ENCODE peak calls at places on chromosomes 6 and 20, in nine cellular contexts. One of them, this sample, is unnamed.

GRCh38 chr20:24158271-24158670 is 169.7 kb upstream of the GGTLC1 start:
- DNase-seq in hippocampal formation: no peak
- DNase-seq in cardiac muscle cell: no peak
- DNase-seq in DMS153: no peak
- DNase-seq in AG04449: no peak
- DNase-seq in activated CD4-positive, alpha-beta T cell treated with anti-CD3 and anti-CD28 coated beads, Interleukin-2, amount 50 U/mL, for 1 hour: no peak
- DNase-seq in stimulated activated CD8-positive, alpha-beta memory T cell treated with anti-CD3 and anti-CD28 coated beads, Interleukin-2, amount 100 ng/mL, for 1 hour: no peak
- DNase-seq in AG04450: no peak
- DNase-seq in B cell: no peak
- DNase-seq in this sample: no peak

GRCh38 chr6:108541843-108542795 is 18.6 kb upstream of the FOXO3 start:
- DNase-seq in hippocampal formation: peak
- DNase-seq in cardiac muscle cell: peak
- DNase-seq in DMS153: peak
- DNase-seq in AG04449: no peak
- DNase-seq in activated CD4-positive, alpha-beta T cell treated with anti-CD3 and anti-CD28 coated beads, Interleukin-2, amount 50 U/mL, for 1 hour: peak
- DNase-seq in stimulated activated CD8-positive, alpha-beta memory T cell treated with anti-CD3 and anti-CD28 coated beads, Interleukin-2, amount 100 ng/mL, for 1 hour: peak
- DNase-seq in AG04450: peak
- DNase-seq in B cell: peak
- DNase-seq in this sample: peak

GRCh38 chr6:76264466-76264865 is 192.0 kb upstream of the IMPG1 start:
- DNase-seq in hippocampal formation: no peak
- DNase-seq in cardiac muscle cell: peak
- DNase-seq in DMS153: no peak
- DNase-seq in AG04449: no peak
- DNase-seq in activated CD4-positive, alpha-beta T cell treated with anti-CD3 and anti-CD28 coated beads, Interleukin-2, amount 50 U/mL, for 1 hour: no peak
- DNase-seq in stimulated activated CD8-positive, alpha-beta memory T cell treated with anti-CD3 and anti-CD28 coated beads, Interleukin-2, amount 100 ng/mL, for 1 hour: no peak
- DNase-seq in AG04450: no peak
- DNase-seq in B cell: no peak
- DNase-seq in this sample: no peak

GRCh38 chr6:40755046-40755681 is 168.0 kb upstream of the LRFN2 start:
- DNase-seq in hippocampal formation: no peak
- DNase-seq in cardiac muscle cell: peak
- DNase-seq in DMS153: no peak
- DNase-seq in AG04449: no peak
- DNase-seq in activated CD4-positive, alpha-beta T cell treated with anti-CD3 and anti-CD28 coated beads, Interleukin-2, amount 50 U/mL, for 1 hour: no peak
- DNase-seq in stimulated activated CD8-positive, alpha-beta memory T cell treated with anti-CD3 and anti-CD28 coated beads, Interleukin-2, amount 100 ng/mL, for 1 hour: no peak
- DNase-seq in AG04450: peak
- DNase-seq in B cell: no peak
- DNase-seq in this sample: no peak

GRCh38 chr6:75418233-75418632 is 75.4 kb downstream of the FILIP1 start:
- DNase-seq in hippocampal formation: no peak
- DNase-seq in cardiac muscle cell: peak
- DNase-seq in DMS153: peak
- DNase-seq in AG04449: no peak
- DNase-seq in activated CD4-positive, alpha-beta T cell treated with anti-CD3 and anti-CD28 coated beads, Interleukin-2, amount 50 U/mL, for 1 hour: no peak
- DNase-seq in stimulated activated CD8-positive, alpha-beta memory T cell treated with anti-CD3 and anti-CD28 coated beads, Interleukin-2, amount 100 ng/mL, for 1 hour: no peak
- DNase-seq in AG04450: no peak
- DNase-seq in B cell: no peak
- DNase-seq in this sample: no peak

GRCh38 chr6:18823782-18824386 is 436.7 kb downstream of the RNF144B start:
- DNase-seq in hippocampal formation: no peak
- DNase-seq in cardiac muscle cell: peak
- DNase-seq in DMS153: no peak
- DNase-seq in AG04449: no peak
- DNase-seq in activated CD4-positive, alpha-beta T cell treated with anti-CD3 and anti-CD28 coated beads, Interleukin-2, amount 50 U/mL, for 1 hour: peak
- DNase-seq in stimulated activated CD8-positive, alpha-beta memory T cell treated with anti-CD3 and anti-CD28 coated beads, Interleukin-2, amount 100 ng/mL, for 1 hour: no peak
- DNase-seq in AG04450: no peak
- DNase-seq in B cell: peak
- DNase-seq in this sample: peak

GRCh38 chr6:38755874-38756273 is 40.8 kb downstream of the DNAH8 start:
- DNase-seq in hippocampal formation: no peak
- DNase-seq in cardiac muscle cell: no peak
- DNase-seq in DMS153: no peak
- DNase-seq in AG04449: no peak
- DNase-seq in activated CD4-positive, alpha-beta T cell treated with anti-CD3 and anti-CD28 coated beads, Interleukin-2, amount 50 U/mL, for 1 hour: no peak
- DNase-seq in stimulated activated CD8-positive, alpha-beta memory T cell treated with anti-CD3 and anti-CD28 coated beads, Interleukin-2, amount 100 ng/mL, for 1 hour: no peak
- DNase-seq in AG04450: no peak
- DNase-seq in B cell: no peak
- DNase-seq in this sample: no peak

GRCh38 chr6:111552241-111552744 is 53.4 kb downstream of the TRAF3IP2 start:
- DNase-seq in hippocampal formation: peak
- DNase-seq in cardiac muscle cell: peak
- DNase-seq in DMS153: no peak
- DNase-seq in AG04449: peak
- DNase-seq in activated CD4-positive, alpha-beta T cell treated with anti-CD3 and anti-CD28 coated beads, Interleukin-2, amount 50 U/mL, for 1 hour: no peak
- DNase-seq in stimulated activated CD8-positive, alpha-beta memory T cell treated with anti-CD3 and anti-CD28 coated beads, Interleukin-2, amount 100 ng/mL, for 1 hour: no peak
- DNase-seq in AG04450: peak
- DNase-seq in B cell: no peak
- DNase-seq in this sample: peak

GRCh38 chr6:56292505-56293181 is 45.3 kb upstream of the COL21A1 start:
- DNase-seq in hippocampal formation: no peak
- DNase-seq in cardiac muscle cell: peak
- DNase-seq in DMS153: peak
- DNase-seq in AG04449: peak
- DNase-seq in activated CD4-positive, alpha-beta T cell treated with anti-CD3 and anti-CD28 coated beads, Interleukin-2, amount 50 U/mL, for 1 hour: no peak
- DNase-seq in stimulated activated CD8-positive, alpha-beta memory T cell treated with anti-CD3 and anti-CD28 coated beads, Interleukin-2, amount 100 ng/mL, for 1 hour: no peak
- DNase-seq in AG04450: peak
- DNase-seq in B cell: no peak
- DNase-seq in this sample: peak

GRCh38 chr6:123085403-123085802 is 89.4 kb downstream of the CLVS2 start:
- DNase-seq in hippocampal formation: no peak
- DNase-seq in cardiac muscle cell: no peak
- DNase-seq in DMS153: no peak
- DNase-seq in AG04449: no peak
- DNase-seq in activated CD4-positive, alpha-beta T cell treated with anti-CD3 and anti-CD28 coated beads, Interleukin-2, amount 50 U/mL, for 1 hour: no peak
- DNase-seq in stimulated activated CD8-positive, alpha-beta memory T cell treated with anti-CD3 and anti-CD28 coated beads, Interleukin-2, amount 100 ng/mL, for 1 hour: no peak
- DNase-seq in AG04450: no peak
- DNase-seq in B cell: no peak
- DNase-seq in this sample: no peak

GRCh38 chr6:34771727-34772126 is 14.4 kb downstream of the SNRPC start:
- DNase-seq in hippocampal formation: no peak
- DNase-seq in cardiac muscle cell: peak
- DNase-seq in DMS153: no peak
- DNase-seq in AG04449: peak
- DNase-seq in activated CD4-positive, alpha-beta T cell treated with anti-CD3 and anti-CD28 coated beads, Interleukin-2, amount 50 U/mL, for 1 hour: no peak
- DNase-seq in stimulated activated CD8-positive, alpha-beta memory T cell treated with anti-CD3 and anti-CD28 coated beads, Interleukin-2, amount 100 ng/mL, for 1 hour: no peak
- DNase-seq in AG04450: peak
- DNase-seq in B cell: no peak
- DNase-seq in this sample: no peak

GRCh38 chr6:150641398-150642139 is 41.9 kb downstream of the PLEKHG1 start:
- DNase-seq in hippocampal formation: no peak
- DNase-seq in cardiac muscle cell: no peak
- DNase-seq in DMS153: no peak
- DNase-seq in AG04449: no peak
- DNase-seq in activated CD4-positive, alpha-beta T cell treated with anti-CD3 and anti-CD28 coated beads, Interleukin-2, amount 50 U/mL, for 1 hour: no peak
- DNase-seq in stimulated activated CD8-positive, alpha-beta memory T cell treated with anti-CD3 and anti-CD28 coated beads, Interleukin-2, amount 100 ng/mL, for 1 hour: no peak
- DNase-seq in AG04450: no peak
- DNase-seq in B cell: peak
- DNase-seq in this sample: no peak

GRCh38 chr6:55277628-55278003 is 49.7 kb upstream of the GFRAL start:
- DNase-seq in hippocampal formation: no peak
- DNase-seq in cardiac muscle cell: peak
- DNase-seq in DMS153: no peak
- DNase-seq in AG04449: no peak
- DNase-seq in activated CD4-positive, alpha-beta T cell treated with anti-CD3 and anti-CD28 coated beads, Interleukin-2, amount 50 U/mL, for 1 hour: no peak
- DNase-seq in stimulated activated CD8-positive, alpha-beta memory T cell treated with anti-CD3 and anti-CD28 coated beads, Interleukin-2, amount 100 ng/mL, for 1 hour: no peak
- DNase-seq in AG04450: no peak
- DNase-seq in B cell: no peak
- DNase-seq in this sample: no peak

GRCh38 chr6:27263886-27264285 is 16.4 kb downstream of the PRSS16 start:
- DNase-seq in hippocampal formation: no peak
- DNase-seq in cardiac muscle cell: no peak
- DNase-seq in DMS153: no peak
- DNase-seq in AG04449: no peak
- DNase-seq in activated CD4-positive, alpha-beta T cell treated with anti-CD3 and anti-CD28 coated beads, Interleukin-2, amount 50 U/mL, for 1 hour: no peak
- DNase-seq in stimulated activated CD8-positive, alpha-beta memory T cell treated with anti-CD3 and anti-CD28 coated beads, Interleukin-2, amount 100 ng/mL, for 1 hour: no peak
- DNase-seq in AG04450: no peak
- DNase-seq in B cell: no peak
- DNase-seq in this sample: no peak

GRCh38 chr20:41367393-41367695 is 726 bp upstream of the EMILIN3 start:
- DNase-seq in hippocampal formation: no peak
- DNase-seq in cardiac muscle cell: no peak
- DNase-seq in DMS153: no peak
- DNase-seq in AG04449: no peak
- DNase-seq in activated CD4-positive, alpha-beta T cell treated with anti-CD3 and anti-CD28 coated beads, Interleukin-2, amount 50 U/mL, for 1 hour: no peak
- DNase-seq in stimulated activated CD8-positive, alpha-beta memory T cell treated with anti-CD3 and anti-CD28 coated beads, Interleukin-2, amount 100 ng/mL, for 1 hour: no peak
- DNase-seq in AG04450: no peak
- DNase-seq in B cell: no peak
- DNase-seq in this sample: no peak

GRCh38 chr20:44901972-44902371 is 7.9 kb upstream of the PABPC1L start:
- DNase-seq in hippocampal formation: peak
- DNase-seq in cardiac muscle cell: no peak
- DNase-seq in DMS153: no peak
- DNase-seq in AG04449: no peak
- DNase-seq in activated CD4-positive, alpha-beta T cell treated with anti-CD3 and anti-CD28 coated beads, Interleukin-2, amount 50 U/mL, for 1 hour: no peak
- DNase-seq in stimulated activated CD8-positive, alpha-beta memory T cell treated with anti-CD3 and anti-CD28 coated beads, Interleukin-2, amount 100 ng/mL, for 1 hour: no peak
- DNase-seq in AG04450: no peak
- DNase-seq in B cell: no peak
- DNase-seq in this sample: no peak

GRCh38 chr6:169957351-169957963 is 206.0 kb downstream of the ERMARD start:
- DNase-seq in hippocampal formation: no peak
- DNase-seq in cardiac muscle cell: no peak
- DNase-seq in DMS153: no peak
- DNase-seq in AG04449: no peak
- DNase-seq in activated CD4-positive, alpha-beta T cell treated with anti-CD3 and anti-CD28 coated beads, Interleukin-2, amount 50 U/mL, for 1 hour: no peak
- DNase-seq in stimulated activated CD8-positive, alpha-beta memory T cell treated with anti-CD3 and anti-CD28 coated beads, Interleukin-2, amount 100 ng/mL, for 1 hour: no peak
- DNase-seq in AG04450: no peak
- DNase-seq in B cell: no peak
- DNase-seq in this sample: no peak

GRCh38 chr20:16129411-16129810 is 443.8 kb downstream of the KIF16B start:
- DNase-seq in hippocampal formation: no peak
- DNase-seq in cardiac muscle cell: no peak
- DNase-seq in DMS153: no peak
- DNase-seq in AG04449: no peak
- DNase-seq in activated CD4-positive, alpha-beta T cell treated with anti-CD3 and anti-CD28 coated beads, Interleukin-2, amount 50 U/mL, for 1 hour: no peak
- DNase-seq in stimulated activated CD8-positive, alpha-beta memory T cell treated with anti-CD3 and anti-CD28 coated beads, Interleukin-2, amount 100 ng/mL, for 1 hour: no peak
- DNase-seq in AG04450: no peak
- DNase-seq in B cell: no peak
- DNase-seq in this sample: no peak

GRCh38 chr20:25178563-25179438 is 16.7 kb upstream of the ENTPD6 start:
- DNase-seq in hippocampal formation: no peak
- DNase-seq in cardiac muscle cell: peak
- DNase-seq in DMS153: peak
- DNase-seq in AG04449: peak
- DNase-seq in activated CD4-positive, alpha-beta T cell treated with anti-CD3 and anti-CD28 coated beads, Interleukin-2, amount 50 U/mL, for 1 hour: no peak
- DNase-seq in stimulated activated CD8-positive, alpha-beta memory T cell treated with anti-CD3 and anti-CD28 coated beads, Interleukin-2, amount 100 ng/mL, for 1 hour: no peak
- DNase-seq in AG04450: peak
- DNase-seq in B cell: peak
- DNase-seq in this sample: peak

GRCh38 chr6:66291905-66292304 is 584.9 kb upstream of the EYS start:
- DNase-seq in hippocampal formation: no peak
- DNase-seq in cardiac muscle cell: no peak
- DNase-seq in DMS153: no peak
- DNase-seq in AG04449: no peak
- DNase-seq in activated CD4-positive, alpha-beta T cell treated with anti-CD3 and anti-CD28 coated beads, Interleukin-2, amount 50 U/mL, for 1 hour: no peak
- DNase-seq in stimulated activated CD8-positive, alpha-beta memory T cell treated with anti-CD3 and anti-CD28 coated beads, Interleukin-2, amount 100 ng/mL, for 1 hour: no peak
- DNase-seq in AG04450: no peak
- DNase-seq in B cell: no peak
- DNase-seq in this sample: no peak

GRCh38 chr6:87154641-87155271 is 609 bp upstream of the ZNF292 start:
- DNase-seq in hippocampal formation: no peak
- DNase-seq in cardiac muscle cell: peak
- DNase-seq in DMS153: peak
- DNase-seq in AG04449: peak
- DNase-seq in activated CD4-positive, alpha-beta T cell treated with anti-CD3 and anti-CD28 coated beads, Interleukin-2, amount 50 U/mL, for 1 hour: peak
- DNase-seq in stimulated activated CD8-positive, alpha-beta memory T cell treated with anti-CD3 and anti-CD28 coated beads, Interleukin-2, amount 100 ng/mL, for 1 hour: no peak
- DNase-seq in AG04450: peak
- DNase-seq in B cell: peak
- DNase-seq in this sample: peak

GRCh38 chr20:34185766-34186620 is 55.2 kb upstream of the ASIP start:
- DNase-seq in hippocampal formation: no peak
- DNase-seq in cardiac muscle cell: peak
- DNase-seq in DMS153: no peak
- DNase-seq in AG04449: no peak
- DNase-seq in activated CD4-positive, alpha-beta T cell treated with anti-CD3 and anti-CD28 coated beads, Interleukin-2, amount 50 U/mL, for 1 hour: no peak
- DNase-seq in stimulated activated CD8-positive, alpha-beta memory T cell treated with anti-CD3 and anti-CD28 coated beads, Interleukin-2, amount 100 ng/mL, for 1 hour: no peak
- DNase-seq in AG04450: no peak
- DNase-seq in B cell: no peak
- DNase-seq in this sample: no peak

GRCh38 chr6:163711615-163712568 is 297.4 kb downstream of the QKI start:
- DNase-seq in hippocampal formation: peak
- DNase-seq in cardiac muscle cell: no peak
- DNase-seq in DMS153: no peak
- DNase-seq in AG04449: no peak
- DNase-seq in activated CD4-positive, alpha-beta T cell treated with anti-CD3 and anti-CD28 coated beads, Interleukin-2, amount 50 U/mL, for 1 hour: no peak
- DNase-seq in stimulated activated CD8-positive, alpha-beta memory T cell treated with anti-CD3 and anti-CD28 coated beads, Interleukin-2, amount 100 ng/mL, for 1 hour: no peak
- DNase-seq in AG04450: no peak
- DNase-seq in B cell: peak
- DNase-seq in this sample: peak

GRCh38 chr6:36301781-36302180 is 31.9 kb downstream of the PNPLA1 start:
- DNase-seq in hippocampal formation: no peak
- DNase-seq in cardiac muscle cell: no peak
- DNase-seq in DMS153: no peak
- DNase-seq in AG04449: no peak
- DNase-seq in activated CD4-positive, alpha-beta T cell treated with anti-CD3 and anti-CD28 coated beads, Interleukin-2, amount 50 U/mL, for 1 hour: no peak
- DNase-seq in stimulated activated CD8-positive, alpha-beta memory T cell treated with anti-CD3 and anti-CD28 coated beads, Interleukin-2, amount 100 ng/mL, for 1 hour: no peak
- DNase-seq in AG04450: no peak
- DNase-seq in B cell: no peak
- DNase-seq in this sample: no peak

GRCh38 chr6:56657364-56657763 is 14.7 kb upstream of the DST start:
- DNase-seq in hippocampal formation: no peak
- DNase-seq in cardiac muscle cell: no peak
- DNase-seq in DMS153: no peak
- DNase-seq in AG04449: no peak
- DNase-seq in activated CD4-positive, alpha-beta T cell treated with anti-CD3 and anti-CD28 coated beads, Interleukin-2, amount 50 U/mL, for 1 hour: no peak
- DNase-seq in stimulated activated CD8-positive, alpha-beta memory T cell treated with anti-CD3 and anti-CD28 coated beads, Interleukin-2, amount 100 ng/mL, for 1 hour: no peak
- DNase-seq in AG04450: no peak
- DNase-seq in B cell: no peak
- DNase-seq in this sample: no peak

GRCh38 chr6:18384621-18385020 is 2.5 kb upstream of the RNF144B start:
- DNase-seq in hippocampal formation: no peak
- DNase-seq in cardiac muscle cell: no peak
- DNase-seq in DMS153: no peak
- DNase-seq in AG04449: no peak
- DNase-seq in activated CD4-positive, alpha-beta T cell treated with anti-CD3 and anti-CD28 coated beads, Interleukin-2, amount 50 U/mL, for 1 hour: no peak
- DNase-seq in stimulated activated CD8-positive, alpha-beta memory T cell treated with anti-CD3 and anti-CD28 coated beads, Interleukin-2, amount 100 ng/mL, for 1 hour: no peak
- DNase-seq in AG04450: no peak
- DNase-seq in B cell: no peak
- DNase-seq in this sample: no peak

GRCh38 chr6:7590918-7591302 is 912 bp downstream of the SNRNP48 start:
- DNase-seq in hippocampal formation: peak
- DNase-seq in cardiac muscle cell: no peak
- DNase-seq in DMS153: no peak
- DNase-seq in AG04449: no peak
- DNase-seq in activated CD4-positive, alpha-beta T cell treated with anti-CD3 and anti-CD28 coated beads, Interleukin-2, amount 50 U/mL, for 1 hour: no peak
- DNase-seq in stimulated activated CD8-positive, alpha-beta memory T cell treated with anti-CD3 and anti-CD28 coated beads, Interleukin-2, amount 100 ng/mL, for 1 hour: no peak
- DNase-seq in AG04450: no peak
- DNase-seq in B cell: no peak
- DNase-seq in this sample: no peak

GRCh38 chr20:61161649-61162210 is 90.3 kb upstream of the CDH4 start:
- DNase-seq in hippocampal formation: no peak
- DNase-seq in cardiac muscle cell: no peak
- DNase-seq in DMS153: no peak
- DNase-seq in AG04449: no peak
- DNase-seq in activated CD4-positive, alpha-beta T cell treated with anti-CD3 and anti-CD28 coated beads, Interleukin-2, amount 50 U/mL, for 1 hour: no peak
- DNase-seq in stimulated activated CD8-positive, alpha-beta memory T cell treated with anti-CD3 and anti-CD28 coated beads, Interleukin-2, amount 100 ng/mL, for 1 hour: no peak
- DNase-seq in AG04450: no peak
- DNase-seq in B cell: no peak
- DNase-seq in this sample: no peak

GRCh38 chr6:118639054-118639964 is 12.1 kb downstream of the CEP85L start:
- DNase-seq in hippocampal formation: no peak
- DNase-seq in cardiac muscle cell: no peak
- DNase-seq in DMS153: no peak
- DNase-seq in AG04449: no peak
- DNase-seq in activated CD4-positive, alpha-beta T cell treated with anti-CD3 and anti-CD28 coated beads, Interleukin-2, amount 50 U/mL, for 1 hour: no peak
- DNase-seq in stimulated activated CD8-positive, alpha-beta memory T cell treated with anti-CD3 and anti-CD28 coated beads, Interleukin-2, amount 100 ng/mL, for 1 hour: no peak
- DNase-seq in AG04450: no peak
- DNase-seq in B cell: peak
- DNase-seq in this sample: no peak

GRCh38 chr6:127459231-127459641 is at the start of gene KIAA0408:
- DNase-seq in hippocampal formation: no peak
- DNase-seq in cardiac muscle cell: peak
- DNase-seq in DMS153: no peak
- DNase-seq in AG04449: peak
- DNase-seq in activated CD4-positive, alpha-beta T cell treated with anti-CD3 and anti-CD28 coated beads, Interleukin-2, amount 50 U/mL, for 1 hour: no peak
- DNase-seq in stimulated activated CD8-positive, alpha-beta memory T cell treated with anti-CD3 and anti-CD28 coated beads, Interleukin-2, amount 100 ng/mL, for 1 hour: no peak
- DNase-seq in AG04450: no peak
- DNase-seq in B cell: no peak
- DNase-seq in this sample: no peak

GRCh38 chr20:42749548-42749947 is 440.2 kb downstream of the PTPRT start:
- DNase-seq in hippocampal formation: no peak
- DNase-seq in cardiac muscle cell: no peak
- DNase-seq in DMS153: no peak
- DNase-seq in AG04449: no peak
- DNase-seq in activated CD4-positive, alpha-beta T cell treated with anti-CD3 and anti-CD28 coated beads, Interleukin-2, amount 50 U/mL, for 1 hour: no peak
- DNase-seq in stimulated activated CD8-positive, alpha-beta memory T cell treated with anti-CD3 and anti-CD28 coated beads, Interleukin-2, amount 100 ng/mL, for 1 hour: no peak
- DNase-seq in AG04450: no peak
- DNase-seq in B cell: no peak
- DNase-seq in this sample: no peak

This sample was measured in HFF-Myc.